ENCODE peak calls at places on chromosomes 4 and X, in seven cellular contexts. One of them, this sample, is unnamed.

GRCh38 chrX:119045884-119046283 is 26.9 kb upstream of the CT47C1 start:
- DNase-seq in M059J: peak; percentile 22
- DNase-seq in GM04503: no peak
- DNase-seq in lower lobe of right lung: no peak
- DNase-seq in T-helper 17 cell: no peak
- DNase-seq in substantia nigra: no peak
- DNase-seq in uterus: no peak
- DNase-seq in this sample: no peak

GRCh38 chr4:15231265-15232091 is 196.4 kb upstream of the C1QTNF7 start:
- DNase-seq in M059J: peak; percentile 85
- DNase-seq in GM04503: peak; percentile 36
- DNase-seq in lower lobe of right lung: peak; percentile 54
- DNase-seq in T-helper 17 cell: peak; percentile 60
- DNase-seq in substantia nigra: peak; percentile 62
- DNase-seq in uterus: peak; percentile 83
- DNase-seq in this sample: peak; percentile 53

GRCh38 chrX:155767101-155767878 is 113.9 kb upstream of the VAMP7 start:
- DNase-seq in M059J: peak; percentile 92
- DNase-seq in GM04503: peak; percentile 42
- DNase-seq in lower lobe of right lung: peak; percentile 44
- DNase-seq in T-helper 17 cell: peak; percentile 4
- DNase-seq in substantia nigra: no peak
- DNase-seq in uterus: peak; percentile 41
- DNase-seq in this sample: peak; percentile 35

GRCh38 chr4:5098176-5098575 is 46.9 kb downstream of the STK32B start:
- DNase-seq in M059J: peak; percentile 77
- DNase-seq in GM04503: no peak
- DNase-seq in lower lobe of right lung: no peak
- DNase-seq in T-helper 17 cell: no peak
- DNase-seq in substantia nigra: no peak
- DNase-seq in uterus: no peak
- DNase-seq in this sample: no peak

GRCh38 chrX:7574325-7574724 is 268.6 kb upstream of the VCX start:
- DNase-seq in M059J: peak; percentile 2
- DNase-seq in GM04503: no peak
- DNase-seq in lower lobe of right lung: no peak
- DNase-seq in T-helper 17 cell: no peak
- DNase-seq in substantia nigra: no peak
- DNase-seq in uterus: no peak
- DNase-seq in this sample: no peak

GRCh38 chrX:103573205-103573604 is 12.1 kb upstream of the TCEAL4 start:
- DNase-seq in M059J: no peak
- DNase-seq in GM04503: no peak
- DNase-seq in lower lobe of right lung: no peak
- DNase-seq in T-helper 17 cell: no peak
- DNase-seq in substantia nigra: no peak
- DNase-seq in uterus: no peak
- DNase-seq in this sample: no peak

GRCh38 chr4:152679414-152680281 is at the start of gene TMEM154:
- DNase-seq in M059J: peak; percentile 78
- DNase-seq in GM04503: peak; percentile 18
- DNase-seq in lower lobe of right lung: peak; percentile 79
- DNase-seq in T-helper 17 cell: peak; percentile 48
- DNase-seq in substantia nigra: peak; percentile 46
- DNase-seq in uterus: peak; percentile 31
- DNase-seq in this sample: no peak

GRCh38 chr4:8133897-8134542 is 24.6 kb downstream of the ABLIM2 start:
- DNase-seq in M059J: no peak
- DNase-seq in GM04503: no peak
- DNase-seq in lower lobe of right lung: no peak
- DNase-seq in T-helper 17 cell: no peak
- DNase-seq in substantia nigra: no peak
- DNase-seq in uterus: no peak
- DNase-seq in this sample: no peak

GRCh38 chr4:37684154-37684553 is 2.0 kb downstream of the RELL1 start:
- DNase-seq in M059J: no peak
- DNase-seq in GM04503: no peak
- DNase-seq in lower lobe of right lung: no peak
- DNase-seq in T-helper 17 cell: no peak
- DNase-seq in substantia nigra: no peak
- DNase-seq in uterus: no peak
- DNase-seq in this sample: no peak

GRCh38 chr4:87309625-87310024 is 13.1 kb downstream of the HSD17B13 start:
- DNase-seq in M059J: peak; percentile 9
- DNase-seq in GM04503: peak; percentile 45
- DNase-seq in lower lobe of right lung: no peak
- DNase-seq in T-helper 17 cell: no peak
- DNase-seq in substantia nigra: no peak
- DNase-seq in uterus: no peak
- DNase-seq in this sample: peak; percentile 24

GRCh38 chr4:129455462-129455861 is 359.5 kb downstream of the C4orf33 start:
- DNase-seq in M059J: no peak
- DNase-seq in GM04503: no peak
- DNase-seq in lower lobe of right lung: no peak
- DNase-seq in T-helper 17 cell: no peak
- DNase-seq in substantia nigra: no peak
- DNase-seq in uterus: no peak
- DNase-seq in this sample: no peak

GRCh38 chr4:169791064-169791463 is 33.3 kb upstream of the HPF1 start:
- DNase-seq in M059J: no peak
- DNase-seq in GM04503: no peak
- DNase-seq in lower lobe of right lung: no peak
- DNase-seq in T-helper 17 cell: no peak
- DNase-seq in substantia nigra: no peak
- DNase-seq in uterus: no peak
- DNase-seq in this sample: no peak

GRCh38 chr4:115054836-115055235 is 58.6 kb downstream of the NDST4 start:
- DNase-seq in M059J: no peak
- DNase-seq in GM04503: no peak
- DNase-seq in lower lobe of right lung: no peak
- DNase-seq in T-helper 17 cell: no peak
- DNase-seq in substantia nigra: no peak
- DNase-seq in uterus: no peak
- DNase-seq in this sample: no peak

GRCh38 chr4:184382189-184382846 is 92.0 kb downstream of the IRF2 start:
- DNase-seq in M059J: no peak
- DNase-seq in GM04503: no peak
- DNase-seq in lower lobe of right lung: no peak
- DNase-seq in T-helper 17 cell: no peak
- DNase-seq in substantia nigra: no peak
- DNase-seq in uterus: no peak
- DNase-seq in this sample: no peak

GRCh38 chr4:113294910-113295309 is 245.5 kb downstream of the ANK2 start:
- DNase-seq in M059J: no peak
- DNase-seq in GM04503: no peak
- DNase-seq in lower lobe of right lung: no peak
- DNase-seq in T-helper 17 cell: no peak
- DNase-seq in substantia nigra: no peak
- DNase-seq in uterus: no peak
- DNase-seq in this sample: no peak

GRCh38 chrX:128634754-128635153 is 582.6 kb upstream of the ACTRT1 start:
- DNase-seq in M059J: no peak
- DNase-seq in GM04503: no peak
- DNase-seq in lower lobe of right lung: no peak
- DNase-seq in T-helper 17 cell: no peak
- DNase-seq in substantia nigra: no peak
- DNase-seq in uterus: no peak
- DNase-seq in this sample: no peak

GRCh38 chrX:121479406-121479805 is 432.0 kb downstream of the GLUD2 start:
- DNase-seq in M059J: no peak
- DNase-seq in GM04503: no peak
- DNase-seq in lower lobe of right lung: no peak
- DNase-seq in T-helper 17 cell: no peak
- DNase-seq in substantia nigra: no peak
- DNase-seq in uterus: no peak
- DNase-seq in this sample: no peak

GRCh38 chr4:80989921-80990544 is 40.5 kb upstream of the BMP3 start:
- DNase-seq in M059J: peak; percentile 51
- DNase-seq in GM04503: peak; percentile 30
- DNase-seq in lower lobe of right lung: no peak
- DNase-seq in T-helper 17 cell: no peak
- DNase-seq in substantia nigra: no peak
- DNase-seq in uterus: no peak
- DNase-seq in this sample: peak; percentile 47

GRCh38 chr4:140367738-140368137 is 5.7 kb upstream of the SCOC start:
- DNase-seq in M059J: peak; percentile 79
- DNase-seq in GM04503: no peak
- DNase-seq in lower lobe of right lung: no peak
- DNase-seq in T-helper 17 cell: no peak
- DNase-seq in substantia nigra: no peak
- DNase-seq in uterus: no peak
- DNase-seq in this sample: no peak

GRCh38 chr4:4477391-4477790 is 64.5 kb downstream of the STX18 start:
- DNase-seq in M059J: peak; percentile 29
- DNase-seq in GM04503: no peak
- DNase-seq in lower lobe of right lung: no peak
- DNase-seq in T-helper 17 cell: no peak
- DNase-seq in substantia nigra: no peak
- DNase-seq in uterus: no peak
- DNase-seq in this sample: no peak

GRCh38 chr4:54058171-54058570 is 6.2 kb downstream of the CHIC2 start:
- DNase-seq in M059J: no peak
- DNase-seq in GM04503: no peak
- DNase-seq in lower lobe of right lung: no peak
- DNase-seq in T-helper 17 cell: no peak
- DNase-seq in substantia nigra: no peak
- DNase-seq in uterus: no peak
- DNase-seq in this sample: no peak

GRCh38 chr4:140130677-140131076 is 23.3 kb downstream of the MAML3 start:
- DNase-seq in M059J: peak; percentile 70
- DNase-seq in GM04503: no peak
- DNase-seq in lower lobe of right lung: no peak
- DNase-seq in T-helper 17 cell: no peak
- DNase-seq in substantia nigra: no peak
- DNase-seq in uterus: no peak
- DNase-seq in this sample: no peak

GRCh38 chr4:184668511-184669114 is 19.1 kb downstream of the PRIMPOL start:
- DNase-seq in M059J: no peak
- DNase-seq in GM04503: no peak
- DNase-seq in lower lobe of right lung: no peak
- DNase-seq in T-helper 17 cell: no peak
- DNase-seq in substantia nigra: no peak
- DNase-seq in uterus: no peak
- DNase-seq in this sample: no peak

GRCh38 chr4:4480205-4480604 is 61.6 kb downstream of the STX18 start:
- DNase-seq in M059J: no peak
- DNase-seq in GM04503: no peak
- DNase-seq in lower lobe of right lung: no peak
- DNase-seq in T-helper 17 cell: no peak
- DNase-seq in substantia nigra: no peak
- DNase-seq in uterus: no peak
- DNase-seq in this sample: no peak

GRCh38 chr4:90127706-90128345 is 632 bp downstream of the CCSER1 start:
- DNase-seq in M059J: no peak
- DNase-seq in GM04503: no peak
- DNase-seq in lower lobe of right lung: peak; percentile 50
- DNase-seq in T-helper 17 cell: no peak
- DNase-seq in substantia nigra: no peak
- DNase-seq in uterus: peak; percentile 16
- DNase-seq in this sample: no peak

GRCh38 chrX:7145454-7145853 is 2.1 kb upstream of the STS start:
- DNase-seq in M059J: no peak
- DNase-seq in GM04503: no peak
- DNase-seq in lower lobe of right lung: no peak
- DNase-seq in T-helper 17 cell: no peak
- DNase-seq in substantia nigra: no peak
- DNase-seq in uterus: no peak
- DNase-seq in this sample: no peak

GRCh38 chr4:122073615-122074014 is 78.5 kb upstream of the BLTP1 start:
- DNase-seq in M059J: no peak
- DNase-seq in GM04503: no peak
- DNase-seq in lower lobe of right lung: no peak
- DNase-seq in T-helper 17 cell: no peak
- DNase-seq in substantia nigra: no peak
- DNase-seq in uterus: no peak
- DNase-seq in this sample: no peak

GRCh38 chr4:159639924-159640323 is 537.0 kb downstream of the RAPGEF2 start:
- DNase-seq in M059J: peak; percentile 27
- DNase-seq in GM04503: no peak
- DNase-seq in lower lobe of right lung: no peak
- DNase-seq in T-helper 17 cell: no peak
- DNase-seq in substantia nigra: no peak
- DNase-seq in uterus: no peak
- DNase-seq in this sample: no peak

GRCh38 chrX:20521245-20521644 is 254.5 kb upstream of the RPS6KA3 start:
- DNase-seq in M059J: peak; percentile 81
- DNase-seq in GM04503: no peak
- DNase-seq in lower lobe of right lung: no peak
- DNase-seq in T-helper 17 cell: no peak
- DNase-seq in substantia nigra: no peak
- DNase-seq in uterus: no peak
- DNase-seq in this sample: peak; percentile 31